ENCODE peak calls at places on chromosome 20, in seven cellular contexts. One of them, this sample, is unnamed.
A peak's percentile ranks its signal among the peaks of the same experiment; 100 is the strongest.

GRCh38 chr20:6765469-6766058 is 1.9 kb upstream of the BMP2 start:
- DNase-seq in mesendoderm: peak; percentile 69
- DNase-seq in AG04450: peak; percentile 34
- DNase-seq in AG04449: no peak
- DNase-seq in GM12865: peak; percentile 54
- DNase-seq in pancreas: no peak
- DNase-seq in SK-N-SH: peak; percentile 41
- DNase-seq in this sample: peak; percentile 56

GRCh38 chr20:53606364-53606985 is 12.8 kb upstream of the ZNF217 start:
- DNase-seq in mesendoderm: no peak
- DNase-seq in AG04449: no peak
- DNase-seq in pancreas: no peak
- DNase-seq in SK-N-SH: no peak
- DNase-seq in GM12865: no peak
- DNase-seq in AG04450: no peak
- DNase-seq in this sample: no peak

GRCh38 chr20:16488086-16488485 is 85.2 kb downstream of the KIF16B start:
- DNase-seq in mesendoderm: no peak
- DNase-seq in GM12865: no peak
- DNase-seq in AG04449: no peak
- DNase-seq in SK-N-SH: no peak
- DNase-seq in pancreas: no peak
- DNase-seq in AG04450: no peak
- DNase-seq in this sample: no peak

GRCh38 chr20:23305098-23305497 is 45.5 kb upstream of the NXT1 start:
- DNase-seq in SK-N-SH: no peak
- DNase-seq in AG04450: no peak
- DNase-seq in pancreas: no peak
- DNase-seq in mesendoderm: no peak
- DNase-seq in GM12865: no peak
- DNase-seq in AG04449: peak; percentile 23
- DNase-seq in this sample: no peak

GRCh38 chr20:8811801-8812594 is 256.9 kb upstream of the PLCB4 start:
- DNase-seq in GM12865: no peak
- DNase-seq in pancreas: no peak
- DNase-seq in AG04450: no peak
- DNase-seq in SK-N-SH: no peak
- DNase-seq in AG04449: no peak
- DNase-seq in mesendoderm: peak; percentile 83
- DNase-seq in this sample: no peak

GRCh38 chr20:32906200-32906599 is 47.5 kb downstream of the EFCAB8 start:
- DNase-seq in GM12865: no peak
- DNase-seq in AG04450: no peak
- DNase-seq in AG04449: no peak
- DNase-seq in SK-N-SH: no peak
- DNase-seq in mesendoderm: peak; percentile 30
- DNase-seq in pancreas: no peak
- DNase-seq in this sample: no peak

GRCh38 chr20:8796088-8796665 is 272.7 kb upstream of the PLCB4 start:
- DNase-seq in AG04449: no peak
- DNase-seq in SK-N-SH: no peak
- DNase-seq in AG04450: no peak
- DNase-seq in mesendoderm: no peak
- DNase-seq in pancreas: no peak
- DNase-seq in GM12865: no peak
- DNase-seq in this sample: no peak

GRCh38 chr20:53621482-53622246 is 28.0 kb upstream of the ZNF217 start:
- DNase-seq in SK-N-SH: peak; percentile 65
- DNase-seq in AG04450: no peak
- DNase-seq in mesendoderm: peak; percentile 33
- DNase-seq in GM12865: peak; percentile 61
- DNase-seq in AG04449: no peak
- DNase-seq in pancreas: peak; percentile 50
- DNase-seq in this sample: peak; percentile 92

GRCh38 chr20:25549866-25550477 is 35.4 kb downstream of the NINL start:
- DNase-seq in pancreas: no peak
- DNase-seq in SK-N-SH: no peak
- DNase-seq in GM12865: no peak
- DNase-seq in mesendoderm: no peak
- DNase-seq in AG04450: peak; percentile 29
- DNase-seq in AG04449: no peak
- DNase-seq in this sample: no peak

GRCh38 chr20:61127311-61128044 is 124.6 kb upstream of the CDH4 start:
- DNase-seq in mesendoderm: no peak
- DNase-seq in AG04449: peak; percentile 24
- DNase-seq in AG04450: peak; percentile 73
- DNase-seq in GM12865: no peak
- DNase-seq in pancreas: no peak
- DNase-seq in SK-N-SH: no peak
- DNase-seq in this sample: no peak

GRCh38 chr20:2820896-2821869 is 5.0 kb downstream of the TMEM239 start:
- DNase-seq in AG04449: no peak
- DNase-seq in SK-N-SH: peak; percentile 71
- DNase-seq in pancreas: no peak
- DNase-seq in GM12865: no peak
- DNase-seq in AG04450: no peak
- DNase-seq in mesendoderm: peak; percentile 39
- DNase-seq in this sample: no peak
- H3K4me3 ChIP-seq in AG04449: no peak overlapping the region
- H3K4me3 ChIP-seq in SK-N-SH: no peak overlapping the region
- H3K4me3 ChIP-seq in pancreas: no peak overlapping the region
- H3K4me3 ChIP-seq in GM12865: no peak overlapping the region
- H3K4me3 ChIP-seq in AG04450: no peak overlapping the region
- H3K4me3 ChIP-seq in mesendoderm: no peak overlapping the region
- H3K4me3 ChIP-seq in this sample: no peak overlapping the region

GRCh38 chr20:50516935-50517816 is 7.0 kb downstream of the PTPN1 start:
- DNase-seq in pancreas: no peak
- DNase-seq in mesendoderm: no peak
- DNase-seq in GM12865: no peak
- DNase-seq in SK-N-SH: no peak
- DNase-seq in AG04450: no peak
- DNase-seq in AG04449: no peak
- DNase-seq in this sample: no peak
- H3K4me3 ChIP-seq in pancreas: no peak overlapping the region
- H3K4me3 ChIP-seq in mesendoderm: no peak overlapping the region
- H3K4me3 ChIP-seq in GM12865: peak overlapping the region; percentile 58
- H3K4me3 ChIP-seq in SK-N-SH: no peak overlapping the region
- H3K4me3 ChIP-seq in AG04450: no peak overlapping the region
- H3K4me3 ChIP-seq in AG04449: no peak overlapping the region
- H3K4me3 ChIP-seq in this sample: peak overlapping the region; percentile 1

DNA sequence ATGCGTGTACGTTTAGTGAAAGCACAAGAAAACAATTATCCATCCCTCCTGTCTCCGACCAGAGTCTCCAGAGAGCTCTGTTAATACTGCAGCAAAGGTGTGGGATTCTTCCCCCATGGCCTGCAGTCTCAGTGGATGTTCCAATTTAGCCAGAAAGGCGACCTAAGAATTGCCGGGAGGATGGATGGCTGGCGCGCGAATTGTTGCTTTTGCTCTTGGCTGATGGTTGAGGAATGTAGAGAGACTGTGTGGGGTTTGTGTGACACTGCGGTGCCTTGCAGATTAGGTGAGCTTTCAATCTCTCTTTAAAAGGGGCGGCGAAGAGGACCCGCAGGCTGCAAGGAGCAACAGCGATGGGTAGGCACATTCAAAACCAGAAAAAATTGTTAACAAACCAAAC is 46.1 kb downstream of the GNAS start:
- DNase-seq in AG04449: no peak
- DNase-seq in pancreas: no peak
- DNase-seq in GM12865: no peak
- DNase-seq in mesendoderm: no peak
- DNase-seq in AG04450: no peak
- DNase-seq in SK-N-SH: no peak
- DNase-seq in this sample: no peak
- H3K4me3 ChIP-seq in AG04449: no peak overlapping the region
- H3K4me3 ChIP-seq in pancreas: no peak overlapping the region
- H3K4me3 ChIP-seq in GM12865: no peak overlapping the region
- H3K4me3 ChIP-seq in mesendoderm: no peak overlapping the region
- H3K4me3 ChIP-seq in AG04450: no peak overlapping the region
- H3K4me3 ChIP-seq in SK-N-SH: no peak overlapping the region
- H3K4me3 ChIP-seq in this sample: no peak overlapping the region

GRCh38 chr20:64052987-64053840 is 3.8 kb upstream of the SOX18 start:
- DNase-seq in pancreas: no peak
- DNase-seq in AG04450: no peak
- DNase-seq in AG04449: no peak
- DNase-seq in SK-N-SH: no peak
- DNase-seq in GM12865: no peak
- DNase-seq in mesendoderm: no peak
- DNase-seq in this sample: no peak
- H3K4me3 ChIP-seq in pancreas: no peak overlapping the region
- H3K4me3 ChIP-seq in AG04450: no peak overlapping the region
- H3K4me3 ChIP-seq in AG04449: no peak overlapping the region
- H3K4me3 ChIP-seq in SK-N-SH: no peak overlapping the region
- H3K4me3 ChIP-seq in GM12865: no peak overlapping the region
- H3K4me3 ChIP-seq in mesendoderm: no peak overlapping the region
- H3K4me3 ChIP-seq in this sample: no peak overlapping the region

GRCh38 chr20:45374101-45374467 is 4.0 kb downstream of the TP53TG5 start:
- DNase-seq in AG04449: no peak
- DNase-seq in AG04450: no peak
- DNase-seq in SK-N-SH: no peak
- DNase-seq in GM12865: no peak
- DNase-seq in pancreas: no peak
- DNase-seq in mesendoderm: no peak
- DNase-seq in this sample: no peak
- H3K4me3 ChIP-seq in AG04449: peak overlapping the region; percentile 55
- H3K4me3 ChIP-seq in AG04450: peak overlapping the region; percentile 52
- H3K4me3 ChIP-seq in SK-N-SH: no peak overlapping the region
- H3K4me3 ChIP-seq in GM12865: no peak overlapping the region
- H3K4me3 ChIP-seq in pancreas: no peak overlapping the region
- H3K4me3 ChIP-seq in mesendoderm: no peak overlapping the region
- H3K4me3 ChIP-seq in this sample: peak overlapping the region; percentile 64

GRCh38 chr20:41178904-41179432 is 41.6 kb downstream of the PLCG1 start:
- DNase-seq in GM12865: no peak
- DNase-seq in SK-N-SH: no peak
- DNase-seq in AG04449: no peak
- DNase-seq in pancreas: no peak
- DNase-seq in mesendoderm: no peak
- DNase-seq in AG04450: no peak
- DNase-seq in this sample: no peak
- H3K4me3 ChIP-seq in GM12865: no peak overlapping the region
- H3K4me3 ChIP-seq in SK-N-SH: no peak overlapping the region
- H3K4me3 ChIP-seq in AG04449: no peak overlapping the region
- H3K4me3 ChIP-seq in pancreas: no peak overlapping the region
- H3K4me3 ChIP-seq in mesendoderm: no peak overlapping the region
- H3K4me3 ChIP-seq in AG04450: no peak overlapping the region
- H3K4me3 ChIP-seq in this sample: no peak overlapping the region

GRCh38 chr20:62186096-62186426 is 3.2 kb downstream of the MTG2 start:
- DNase-seq in mesendoderm: no peak
- DNase-seq in SK-N-SH: no peak
- DNase-seq in GM12865: no peak
- DNase-seq in pancreas: no peak
- DNase-seq in AG04449: no peak
- DNase-seq in AG04450: no peak
- DNase-seq in this sample: no peak
- H3K4me3 ChIP-seq in mesendoderm: no peak overlapping the region
- H3K4me3 ChIP-seq in SK-N-SH: no peak overlapping the region
- H3K4me3 ChIP-seq in GM12865: no peak overlapping the region
- H3K4me3 ChIP-seq in pancreas: no peak overlapping the region
- H3K4me3 ChIP-seq in AG04449: no peak overlapping the region
- H3K4me3 ChIP-seq in AG04450: no peak overlapping the region
- H3K4me3 ChIP-seq in this sample: no peak overlapping the region

GRCh38 chr20:41560971-41561370 is 57.2 kb downstream of the CHD6 start:
- DNase-seq in pancreas: no peak
- DNase-seq in AG04449: no peak
- DNase-seq in GM12865: peak; percentile 4
- DNase-seq in AG04450: no peak
- DNase-seq in SK-N-SH: no peak
- DNase-seq in mesendoderm: no peak
- DNase-seq in this sample: no peak
- H3K4me3 ChIP-seq in pancreas: no peak overlapping the region
- H3K4me3 ChIP-seq in AG04449: no peak overlapping the region
- H3K4me3 ChIP-seq in GM12865: no peak overlapping the region
- H3K4me3 ChIP-seq in AG04450: no peak overlapping the region
- H3K4me3 ChIP-seq in SK-N-SH: no peak overlapping the region
- H3K4me3 ChIP-seq in mesendoderm: no peak overlapping the region
- H3K4me3 ChIP-seq in this sample: no peak overlapping the region